ENCODE peak calls at places on chromosomes 2 and 18, in nine cellular contexts. One of them, this sample, is unnamed.

GRCh38 chr2:201908901-201909300 is 102.6 kb downstream of the CDK15 start:
- DNase-seq in IMR-90: peak
- DNase-seq in uterus: no peak
- DNase-seq in heart left ventricle: no peak
- DNase-seq in transverse colon: no peak
- DNase-seq in H1: no peak
- DNase-seq in body of pancreas: no peak
- DNase-seq in stomach: no peak
- DNase-seq in adrenal gland: no peak
- DNase-seq in this sample: no peak

GRCh38 chr18:8229786-8230185 is 379.5 kb upstream of the RAB12 start:
- DNase-seq in IMR-90: peak
- DNase-seq in uterus: no peak
- DNase-seq in heart left ventricle: no peak
- DNase-seq in transverse colon: no peak
- DNase-seq in H1: no peak
- DNase-seq in body of pancreas: no peak
- DNase-seq in stomach: no peak
- DNase-seq in adrenal gland: no peak
- DNase-seq in this sample: no peak

GRCh38 chr2:1517786-1518500 is 104.7 kb downstream of the TPO start:
- DNase-seq in IMR-90: no peak
- DNase-seq in uterus: no peak
- DNase-seq in heart left ventricle: no peak
- DNase-seq in transverse colon: no peak
- DNase-seq in H1: no peak
- DNase-seq in body of pancreas: no peak
- DNase-seq in stomach: no peak
- DNase-seq in adrenal gland: no peak
- DNase-seq in this sample: no peak

GRCh38 chr2:113124181-113124961 is 3.0 kb upstream of the IL1RN start:
- DNase-seq in IMR-90: peak
- DNase-seq in uterus: no peak
- DNase-seq in heart left ventricle: no peak
- DNase-seq in transverse colon: no peak
- DNase-seq in H1: no peak
- DNase-seq in body of pancreas: no peak
- DNase-seq in stomach: no peak
- DNase-seq in adrenal gland: peak
- DNase-seq in this sample: peak

GRCh38 chr2:96540136-96540535 is 3.6 kb downstream of the ARID5A start:
- DNase-seq in IMR-90: peak
- DNase-seq in uterus: no peak
- DNase-seq in heart left ventricle: no peak
- DNase-seq in transverse colon: no peak
- DNase-seq in H1: no peak
- DNase-seq in body of pancreas: no peak
- DNase-seq in stomach: no peak
- DNase-seq in adrenal gland: no peak
- DNase-seq in this sample: peak

GRCh38 chr2:171389780-171390179 is 44.0 kb downstream of the METTL8 start:
- DNase-seq in IMR-90: no peak
- DNase-seq in uterus: no peak
- DNase-seq in heart left ventricle: no peak
- DNase-seq in transverse colon: no peak
- DNase-seq in H1: no peak
- DNase-seq in body of pancreas: no peak
- DNase-seq in stomach: no peak
- DNase-seq in adrenal gland: no peak
- DNase-seq in this sample: no peak

GRCh38 chr2:127078028-127078427 is 28.9 kb downstream of the BIN1 start:
- DNase-seq in IMR-90: no peak
- DNase-seq in uterus: no peak
- DNase-seq in heart left ventricle: no peak
- DNase-seq in transverse colon: no peak
- DNase-seq in H1: no peak
- DNase-seq in body of pancreas: no peak
- DNase-seq in stomach: no peak
- DNase-seq in adrenal gland: peak
- DNase-seq in this sample: no peak

GRCh38 chr2:54629914-54630609 is 93.4 kb upstream of the EML6 start:
- DNase-seq in IMR-90: peak
- DNase-seq in uterus: no peak
- DNase-seq in heart left ventricle: peak
- DNase-seq in transverse colon: peak
- DNase-seq in H1: no peak
- DNase-seq in body of pancreas: peak
- DNase-seq in stomach: peak
- DNase-seq in adrenal gland: peak
- DNase-seq in this sample: peak

GRCh38 chr2:13056259-13056843 is 339.6 kb downstream of the TRIB2 start:
- DNase-seq in IMR-90: peak
- DNase-seq in uterus: no peak
- DNase-seq in heart left ventricle: no peak
- DNase-seq in transverse colon: no peak
- DNase-seq in H1: no peak
- DNase-seq in body of pancreas: no peak
- DNase-seq in stomach: no peak
- DNase-seq in adrenal gland: no peak
- DNase-seq in this sample: no peak

GRCh38 chr2:47225061-47225783 is 70.1 kb upstream of the STPG4 start:
- DNase-seq in IMR-90: peak
- DNase-seq in uterus: peak
- DNase-seq in heart left ventricle: peak
- DNase-seq in transverse colon: peak
- DNase-seq in H1: no peak
- DNase-seq in body of pancreas: peak
- DNase-seq in stomach: peak
- DNase-seq in adrenal gland: peak
- DNase-seq in this sample: peak

GRCh38 chr2:161424179-161424763 is 8.2 kb downstream of the TBR1 start:
- DNase-seq in IMR-90: no peak
- DNase-seq in uterus: no peak
- DNase-seq in heart left ventricle: no peak
- DNase-seq in transverse colon: no peak
- DNase-seq in H1: no peak
- DNase-seq in body of pancreas: no peak
- DNase-seq in stomach: no peak
- DNase-seq in adrenal gland: no peak
- DNase-seq in this sample: no peak

GRCh38 chr2:191152841-191153240 is 2.0 kb upstream of the STAT4 start:
- DNase-seq in IMR-90: peak
- DNase-seq in uterus: no peak
- DNase-seq in heart left ventricle: peak
- DNase-seq in transverse colon: no peak
- DNase-seq in H1: no peak
- DNase-seq in body of pancreas: no peak
- DNase-seq in stomach: no peak
- DNase-seq in adrenal gland: no peak
- DNase-seq in this sample: no peak

GRCh38 chr2:109063326-109063670 is 65.7 kb upstream of the SH3RF3 start:
- DNase-seq in IMR-90: no peak
- DNase-seq in uterus: no peak
- DNase-seq in heart left ventricle: no peak
- DNase-seq in transverse colon: no peak
- DNase-seq in H1: no peak
- DNase-seq in body of pancreas: no peak
- DNase-seq in stomach: peak
- DNase-seq in adrenal gland: no peak
- DNase-seq in this sample: no peak

GRCh38 chr18:79524181-79525078 is 128.7 kb downstream of the NFATC1 start:
- DNase-seq in IMR-90: no peak
- DNase-seq in uterus: no peak
- DNase-seq in heart left ventricle: peak
- DNase-seq in transverse colon: no peak
- DNase-seq in H1: no peak
- DNase-seq in body of pancreas: no peak
- DNase-seq in stomach: no peak
- DNase-seq in adrenal gland: no peak
- DNase-seq in this sample: no peak
- TF ChIP-seq POLR2A in IMR-90: no peak
- TF ChIP-seq POLR2A in uterus: no peak
- TF ChIP-seq POLR2A in heart left ventricle: no peak
- TF ChIP-seq POLR2A in transverse colon: no peak
- TF ChIP-seq POLR2A in H1: no peak
- TF ChIP-seq POLR2A in body of pancreas: no peak
- TF ChIP-seq POLR2A in stomach: no peak
- TF ChIP-seq POLR2A in adrenal gland: no peak
- TF ChIP-seq POLR2A in this sample: no peak

GRCh38 chr2:210556355-210556980 is at the start of gene CPS1:
- DNase-seq in IMR-90: no peak
- DNase-seq in uterus: no peak
- DNase-seq in heart left ventricle: no peak
- DNase-seq in transverse colon: no peak
- DNase-seq in H1: no peak
- DNase-seq in body of pancreas: no peak
- DNase-seq in stomach: no peak
- DNase-seq in adrenal gland: no peak
- DNase-seq in this sample: no peak
- TF ChIP-seq POLR2A in IMR-90: no peak
- TF ChIP-seq POLR2A in uterus: no peak
- TF ChIP-seq POLR2A in heart left ventricle: no peak
- TF ChIP-seq POLR2A in transverse colon: no peak
- TF ChIP-seq POLR2A in H1: no peak
- TF ChIP-seq POLR2A in body of pancreas: no peak
- TF ChIP-seq POLR2A in stomach: no peak
- TF ChIP-seq POLR2A in adrenal gland: no peak
- TF ChIP-seq POLR2A in this sample: no peak

GRCh38 chr18:46104128-46104911 is at the start of gene HAUS1:
- DNase-seq in IMR-90: peak
- DNase-seq in uterus: peak
- DNase-seq in heart left ventricle: peak
- DNase-seq in transverse colon: peak
- DNase-seq in H1: peak
- DNase-seq in body of pancreas: peak
- DNase-seq in stomach: peak
- DNase-seq in adrenal gland: peak
- DNase-seq in this sample: peak
- TF ChIP-seq POLR2A in IMR-90: no peak
- TF ChIP-seq POLR2A in uterus: peak
- TF ChIP-seq POLR2A in heart left ventricle: peak
- TF ChIP-seq POLR2A in transverse colon: peak
- TF ChIP-seq POLR2A in H1: peak
- TF ChIP-seq POLR2A in body of pancreas: peak
- TF ChIP-seq POLR2A in stomach: no peak
- TF ChIP-seq POLR2A in adrenal gland: no peak
- TF ChIP-seq POLR2A in this sample: peak

GRCh38 chr2:197502201-197502600 is 2.0 kb downstream of the HSPE1 start:
- DNase-seq in IMR-90: no peak
- DNase-seq in uterus: no peak
- DNase-seq in heart left ventricle: no peak
- DNase-seq in transverse colon: no peak
- DNase-seq in H1: no peak
- DNase-seq in body of pancreas: peak
- DNase-seq in stomach: no peak
- DNase-seq in adrenal gland: no peak
- DNase-seq in this sample: no peak

GRCh38 chr2:197506658-197507057 is 6.5 kb downstream of the HSPE1 start:
- DNase-seq in IMR-90: no peak
- DNase-seq in uterus: no peak
- DNase-seq in heart left ventricle: no peak
- DNase-seq in transverse colon: no peak
- DNase-seq in H1: no peak
- DNase-seq in body of pancreas: no peak
- DNase-seq in stomach: no peak
- DNase-seq in adrenal gland: no peak
- DNase-seq in this sample: no peak

GRCh38 chr2:197504000-197504399 is 3.8 kb downstream of the HSPE1 start:
- DNase-seq in IMR-90: no peak
- DNase-seq in uterus: no peak
- DNase-seq in heart left ventricle: no peak
- DNase-seq in transverse colon: no peak
- DNase-seq in H1: no peak
- DNase-seq in body of pancreas: no peak
- DNase-seq in stomach: no peak
- DNase-seq in adrenal gland: no peak
- DNase-seq in this sample: no peak

GRCh38 chr2:197502685-197503084 is 2.5 kb downstream of the HSPE1 start:
- DNase-seq in IMR-90: no peak
- DNase-seq in uterus: no peak
- DNase-seq in heart left ventricle: no peak
- DNase-seq in transverse colon: no peak
- DNase-seq in H1: no peak
- DNase-seq in body of pancreas: no peak
- DNase-seq in stomach: no peak
- DNase-seq in adrenal gland: no peak
- DNase-seq in this sample: no peak

GRCh38 chr2:197504512-197504911 is 4.3 kb downstream of the HSPE1 start:
- DNase-seq in IMR-90: no peak
- DNase-seq in uterus: no peak
- DNase-seq in heart left ventricle: no peak
- DNase-seq in transverse colon: no peak
- DNase-seq in H1: no peak
- DNase-seq in body of pancreas: no peak
- DNase-seq in stomach: no peak
- DNase-seq in adrenal gland: peak
- DNase-seq in this sample: no peak
- TF ChIP-seq POLR2A in IMR-90: no peak
- TF ChIP-seq POLR2A in uterus: no peak
- TF ChIP-seq POLR2A in heart left ventricle: no peak
- TF ChIP-seq POLR2A in transverse colon: no peak
- TF ChIP-seq POLR2A in H1: no peak
- TF ChIP-seq POLR2A in body of pancreas: no peak
- TF ChIP-seq POLR2A in stomach: no peak
- TF ChIP-seq POLR2A in adrenal gland: no peak
- TF ChIP-seq POLR2A in this sample: no peak

DNA sequence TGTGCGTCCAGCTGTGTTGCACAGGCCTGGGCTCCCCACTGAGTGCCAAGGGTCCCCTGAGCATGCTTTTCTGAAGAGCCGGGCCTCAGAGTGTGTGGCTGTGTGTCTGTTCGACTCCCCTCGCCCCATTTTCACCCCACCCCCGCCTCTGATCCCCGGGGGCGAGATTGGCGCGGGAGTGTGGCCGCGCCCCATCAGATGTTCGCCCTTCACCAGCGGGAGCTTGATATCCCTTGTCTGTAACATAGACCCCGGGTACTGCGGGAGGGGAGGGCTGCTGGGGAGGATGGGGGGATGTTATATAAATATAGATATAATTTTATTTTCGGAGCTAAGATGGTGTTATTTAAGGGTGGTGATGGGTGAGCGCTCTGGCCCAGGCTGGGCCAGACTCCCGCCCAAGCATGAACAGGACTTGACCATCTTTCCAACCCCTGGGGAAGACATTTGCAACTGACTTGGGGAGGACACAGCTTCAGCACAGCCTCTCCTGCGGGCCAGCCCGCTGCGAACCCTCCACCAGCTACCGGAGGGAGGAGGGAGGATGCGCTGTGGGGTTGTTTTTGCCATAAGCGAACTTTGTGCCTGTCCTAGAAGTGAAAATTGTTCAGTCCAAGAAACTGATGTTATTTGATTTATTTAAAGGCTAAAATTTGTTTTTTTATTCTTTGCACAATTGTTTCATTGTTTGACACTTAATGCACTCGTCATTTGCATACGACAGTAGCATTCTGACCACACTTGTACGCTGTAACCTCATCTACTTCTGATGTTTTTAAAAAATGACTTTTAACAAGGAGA is 1.6 kb downstream of the RHOB start:
- DNase-seq in IMR-90: peak
- DNase-seq in uterus: peak
- DNase-seq in heart left ventricle: peak
- DNase-seq in transverse colon: no peak
- DNase-seq in H1: no peak
- DNase-seq in body of pancreas: no peak
- DNase-seq in stomach: peak
- DNase-seq in adrenal gland: peak
- DNase-seq in this sample: no peak
- TF ChIP-seq POLR2A in IMR-90: peak
- TF ChIP-seq POLR2A in uterus: no peak
- TF ChIP-seq POLR2A in heart left ventricle: no peak
- TF ChIP-seq POLR2A in transverse colon: peak
- TF ChIP-seq POLR2A in H1: no peak
- TF ChIP-seq POLR2A in body of pancreas: peak
- TF ChIP-seq POLR2A in stomach: peak
- TF ChIP-seq POLR2A in adrenal gland: peak
- TF ChIP-seq POLR2A in this sample: no peak

This sample was measured in H54.